ENCODE peak calls at places on chromosome 19, in nine cellular contexts. One of them, this sample, is unnamed.

GRCh38 chr19:18416778-18417249 is 2.4 kb upstream of the SSBP4 start:
- DNase-seq in head of caudate nucleus: peak
- DNase-seq in NCI-H510A treated with DMSO at 0.1 percent for 48 hours: peak
- DNase-seq in effector CD4-positive, alpha-beta T cell: peak
- DNase-seq in CD4-positive, CD25-positive, alpha-beta regulatory T cell: peak
- DNase-seq in GM23248: peak
- DNase-seq in omental fat pad: no peak
- DNase-seq in CD4-positive, alpha-beta T cell: peak
- DNase-seq in AG08395: peak
- DNase-seq in this sample: peak

GRCh38 chr19:45402469-45403070 is 2.3 kb downstream of the PPP1R13L start:
- DNase-seq in head of caudate nucleus: no peak
- DNase-seq in NCI-H510A treated with DMSO at 0.1 percent for 48 hours: no peak
- DNase-seq in effector CD4-positive, alpha-beta T cell: no peak
- DNase-seq in CD4-positive, CD25-positive, alpha-beta regulatory T cell: peak
- DNase-seq in GM23248: peak
- DNase-seq in omental fat pad: no peak
- DNase-seq in CD4-positive, alpha-beta T cell: no peak
- DNase-seq in AG08395: peak
- DNase-seq in this sample: no peak

GRCh38 chr19:1173160-1173844 is 766 bp downstream of the SBNO2 start:
- DNase-seq in head of caudate nucleus: no peak
- DNase-seq in NCI-H510A treated with DMSO at 0.1 percent for 48 hours: no peak
- DNase-seq in effector CD4-positive, alpha-beta T cell: no peak
- DNase-seq in CD4-positive, CD25-positive, alpha-beta regulatory T cell: peak
- DNase-seq in GM23248: peak
- DNase-seq in omental fat pad: no peak
- DNase-seq in CD4-positive, alpha-beta T cell: no peak
- DNase-seq in AG08395: no peak
- DNase-seq in this sample: no peak

GRCh38 chr19:42426643-42427042 is 545 bp downstream of the LIPE start:
- DNase-seq in head of caudate nucleus: no peak
- DNase-seq in NCI-H510A treated with DMSO at 0.1 percent for 48 hours: no peak
- DNase-seq in effector CD4-positive, alpha-beta T cell: no peak
- DNase-seq in CD4-positive, CD25-positive, alpha-beta regulatory T cell: no peak
- DNase-seq in GM23248: no peak
- DNase-seq in omental fat pad: no peak
- DNase-seq in CD4-positive, alpha-beta T cell: no peak
- DNase-seq in AG08395: no peak
- DNase-seq in this sample: no peak

GRCh38 chr19:5805465-5806132 is 732 bp downstream of the NRTN start:
- DNase-seq in head of caudate nucleus: peak
- DNase-seq in NCI-H510A treated with DMSO at 0.1 percent for 48 hours: peak
- DNase-seq in effector CD4-positive, alpha-beta T cell: peak
- DNase-seq in CD4-positive, CD25-positive, alpha-beta regulatory T cell: peak
- DNase-seq in GM23248: peak
- DNase-seq in omental fat pad: no peak
- DNase-seq in CD4-positive, alpha-beta T cell: peak
- DNase-seq in AG08395: peak
- DNase-seq in this sample: peak

GRCh38 chr19:48249502-48250014 is 6.2 kb downstream of the CARD8 start:
- DNase-seq in head of caudate nucleus: no peak
- DNase-seq in NCI-H510A treated with DMSO at 0.1 percent for 48 hours: no peak
- DNase-seq in effector CD4-positive, alpha-beta T cell: peak
- DNase-seq in CD4-positive, CD25-positive, alpha-beta regulatory T cell: peak
- DNase-seq in GM23248: no peak
- DNase-seq in omental fat pad: no peak
- DNase-seq in CD4-positive, alpha-beta T cell: peak
- DNase-seq in AG08395: no peak
- DNase-seq in this sample: no peak

GRCh38 chr19:57438925-57439324 is 3.8 kb downstream of the ZNF749 start:
- DNase-seq in head of caudate nucleus: no peak
- DNase-seq in NCI-H510A treated with DMSO at 0.1 percent for 48 hours: no peak
- DNase-seq in effector CD4-positive, alpha-beta T cell: no peak
- DNase-seq in CD4-positive, CD25-positive, alpha-beta regulatory T cell: no peak
- DNase-seq in GM23248: no peak
- DNase-seq in omental fat pad: no peak
- DNase-seq in CD4-positive, alpha-beta T cell: no peak
- DNase-seq in AG08395: no peak
- DNase-seq in this sample: no peak

GRCh38 chr19:46471116-46471733 is at the start of gene PNMA8A:
- DNase-seq in head of caudate nucleus: peak
- DNase-seq in NCI-H510A treated with DMSO at 0.1 percent for 48 hours: peak
- DNase-seq in effector CD4-positive, alpha-beta T cell: no peak
- DNase-seq in CD4-positive, CD25-positive, alpha-beta regulatory T cell: no peak
- DNase-seq in GM23248: peak
- DNase-seq in omental fat pad: no peak
- DNase-seq in CD4-positive, alpha-beta T cell: no peak
- DNase-seq in AG08395: peak
- DNase-seq in this sample: no peak

GRCh38 chr19:19062454-19063182 is 1.2 kb upstream of the SLC25A42 start:
- DNase-seq in head of caudate nucleus: peak
- DNase-seq in NCI-H510A treated with DMSO at 0.1 percent for 48 hours: peak
- DNase-seq in effector CD4-positive, alpha-beta T cell: no peak
- DNase-seq in CD4-positive, CD25-positive, alpha-beta regulatory T cell: no peak
- DNase-seq in GM23248: peak
- DNase-seq in omental fat pad: no peak
- DNase-seq in CD4-positive, alpha-beta T cell: no peak
- DNase-seq in AG08395: peak
- DNase-seq in this sample: peak

GRCh38 chr19:40592170-40592569 is 9.0 kb upstream of the LTBP4 start:
- DNase-seq in head of caudate nucleus: no peak
- DNase-seq in NCI-H510A treated with DMSO at 0.1 percent for 48 hours: peak
- DNase-seq in effector CD4-positive, alpha-beta T cell: no peak
- DNase-seq in CD4-positive, CD25-positive, alpha-beta regulatory T cell: no peak
- DNase-seq in GM23248: peak
- DNase-seq in omental fat pad: no peak
- DNase-seq in CD4-positive, alpha-beta T cell: no peak
- DNase-seq in AG08395: peak
- DNase-seq in this sample: peak

GRCh38 chr19:33704271-33704670 is 82.5 kb downstream of the CHST8 start:
- DNase-seq in head of caudate nucleus: no peak
- DNase-seq in NCI-H510A treated with DMSO at 0.1 percent for 48 hours: no peak
- DNase-seq in effector CD4-positive, alpha-beta T cell: no peak
- DNase-seq in CD4-positive, CD25-positive, alpha-beta regulatory T cell: no peak
- DNase-seq in GM23248: no peak
- DNase-seq in omental fat pad: no peak
- DNase-seq in CD4-positive, alpha-beta T cell: no peak
- DNase-seq in AG08395: no peak
- DNase-seq in this sample: no peak

GRCh38 chr19:7083076-7083956 is 13.8 kb downstream of the ZNF557 start:
- DNase-seq in head of caudate nucleus: no peak
- DNase-seq in NCI-H510A treated with DMSO at 0.1 percent for 48 hours: no peak
- DNase-seq in effector CD4-positive, alpha-beta T cell: no peak
- DNase-seq in CD4-positive, CD25-positive, alpha-beta regulatory T cell: no peak
- DNase-seq in GM23248: peak
- DNase-seq in omental fat pad: no peak
- DNase-seq in CD4-positive, alpha-beta T cell: no peak
- DNase-seq in AG08395: no peak
- DNase-seq in this sample: peak

GRCh38 chr19:50486823-50487515 is 10.3 kb upstream of the GARIN5A start:
- DNase-seq in head of caudate nucleus: peak
- DNase-seq in NCI-H510A treated with DMSO at 0.1 percent for 48 hours: no peak
- DNase-seq in effector CD4-positive, alpha-beta T cell: peak
- DNase-seq in CD4-positive, CD25-positive, alpha-beta regulatory T cell: no peak
- DNase-seq in GM23248: peak
- DNase-seq in omental fat pad: no peak
- DNase-seq in CD4-positive, alpha-beta T cell: peak
- DNase-seq in AG08395: no peak
- DNase-seq in this sample: peak

GRCh38 chr19:56403261-56403660 is 871 bp upstream of the ZNF583 start:
- DNase-seq in head of caudate nucleus: no peak
- DNase-seq in NCI-H510A treated with DMSO at 0.1 percent for 48 hours: no peak
- DNase-seq in effector CD4-positive, alpha-beta T cell: no peak
- DNase-seq in CD4-positive, CD25-positive, alpha-beta regulatory T cell: no peak
- DNase-seq in GM23248: peak
- DNase-seq in omental fat pad: no peak
- DNase-seq in CD4-positive, alpha-beta T cell: no peak
- DNase-seq in AG08395: no peak
- DNase-seq in this sample: no peak

GRCh38 chr19:48722196-48722708 is 2.7 kb upstream of the MAMSTR start:
- DNase-seq in head of caudate nucleus: no peak
- DNase-seq in NCI-H510A treated with DMSO at 0.1 percent for 48 hours: no peak
- DNase-seq in effector CD4-positive, alpha-beta T cell: no peak
- DNase-seq in CD4-positive, CD25-positive, alpha-beta regulatory T cell: no peak
- DNase-seq in GM23248: no peak
- DNase-seq in omental fat pad: no peak
- DNase-seq in CD4-positive, alpha-beta T cell: no peak
- DNase-seq in AG08395: no peak
- DNase-seq in this sample: no peak

GRCh38 chr19:45569619-45570421 is 14.8 kb downstream of the OPA3 start:
- DNase-seq in head of caudate nucleus: peak
- DNase-seq in NCI-H510A treated with DMSO at 0.1 percent for 48 hours: peak
- DNase-seq in effector CD4-positive, alpha-beta T cell: peak
- DNase-seq in CD4-positive, CD25-positive, alpha-beta regulatory T cell: peak
- DNase-seq in GM23248: peak
- DNase-seq in omental fat pad: no peak
- DNase-seq in CD4-positive, alpha-beta T cell: peak
- DNase-seq in AG08395: peak
- DNase-seq in this sample: peak

GRCh38 chr19:3346677-3347353 is 19.6 kb upstream of the NFIC start:
- DNase-seq in head of caudate nucleus: peak
- DNase-seq in NCI-H510A treated with DMSO at 0.1 percent for 48 hours: no peak
- DNase-seq in effector CD4-positive, alpha-beta T cell: no peak
- DNase-seq in CD4-positive, CD25-positive, alpha-beta regulatory T cell: no peak
- DNase-seq in GM23248: peak
- DNase-seq in omental fat pad: no peak
- DNase-seq in CD4-positive, alpha-beta T cell: no peak
- DNase-seq in AG08395: peak
- DNase-seq in this sample: no peak

GRCh38 chr19:5103812-5104410 is 135.0 kb downstream of the KDM4B start:
- DNase-seq in head of caudate nucleus: no peak
- DNase-seq in NCI-H510A treated with DMSO at 0.1 percent for 48 hours: no peak
- DNase-seq in effector CD4-positive, alpha-beta T cell: no peak
- DNase-seq in CD4-positive, CD25-positive, alpha-beta regulatory T cell: no peak
- DNase-seq in GM23248: no peak
- DNase-seq in omental fat pad: no peak
- DNase-seq in CD4-positive, alpha-beta T cell: no peak
- DNase-seq in AG08395: no peak
- DNase-seq in this sample: no peak

GRCh38 chr19:41325947-41326706 is 16.2 kb downstream of the CCDC97 start:
- DNase-seq in head of caudate nucleus: no peak
- DNase-seq in NCI-H510A treated with DMSO at 0.1 percent for 48 hours: no peak
- DNase-seq in effector CD4-positive, alpha-beta T cell: no peak
- DNase-seq in CD4-positive, CD25-positive, alpha-beta regulatory T cell: no peak
- DNase-seq in GM23248: peak
- DNase-seq in omental fat pad: no peak
- DNase-seq in CD4-positive, alpha-beta T cell: no peak
- DNase-seq in AG08395: peak
- DNase-seq in this sample: peak

GRCh38 chr19:51546650-51547396 is 15.4 kb upstream of the SIGLEC6 start:
- DNase-seq in head of caudate nucleus: no peak
- DNase-seq in NCI-H510A treated with DMSO at 0.1 percent for 48 hours: no peak
- DNase-seq in effector CD4-positive, alpha-beta T cell: no peak
- DNase-seq in CD4-positive, CD25-positive, alpha-beta regulatory T cell: no peak
- DNase-seq in GM23248: peak
- DNase-seq in omental fat pad: no peak
- DNase-seq in CD4-positive, alpha-beta T cell: no peak
- DNase-seq in AG08395: no peak
- DNase-seq in this sample: peak

GRCh38 chr19:41096353-41096752 is 8.1 kb downstream of the CYP2A13 start:
- DNase-seq in head of caudate nucleus: no peak
- DNase-seq in NCI-H510A treated with DMSO at 0.1 percent for 48 hours: no peak
- DNase-seq in effector CD4-positive, alpha-beta T cell: no peak
- DNase-seq in CD4-positive, CD25-positive, alpha-beta regulatory T cell: no peak
- DNase-seq in GM23248: no peak
- DNase-seq in omental fat pad: no peak
- DNase-seq in CD4-positive, alpha-beta T cell: no peak
- DNase-seq in AG08395: no peak
- DNase-seq in this sample: no peak

GRCh38 chr19:17011485-17011884 is 15.1 kb downstream of the CPAMD8 start:
- DNase-seq in head of caudate nucleus: no peak
- DNase-seq in NCI-H510A treated with DMSO at 0.1 percent for 48 hours: no peak
- DNase-seq in effector CD4-positive, alpha-beta T cell: no peak
- DNase-seq in CD4-positive, CD25-positive, alpha-beta regulatory T cell: no peak
- DNase-seq in GM23248: no peak
- DNase-seq in omental fat pad: no peak
- DNase-seq in CD4-positive, alpha-beta T cell: no peak
- DNase-seq in AG08395: no peak
- DNase-seq in this sample: no peak

GRCh38 chr19:6239401-6239844 is 40.4 kb downstream of the MLLT1 start:
- DNase-seq in head of caudate nucleus: no peak
- DNase-seq in NCI-H510A treated with DMSO at 0.1 percent for 48 hours: no peak
- DNase-seq in effector CD4-positive, alpha-beta T cell: no peak
- DNase-seq in CD4-positive, CD25-positive, alpha-beta regulatory T cell: no peak
- DNase-seq in GM23248: peak
- DNase-seq in omental fat pad: no peak
- DNase-seq in CD4-positive, alpha-beta T cell: no peak
- DNase-seq in AG08395: peak
- DNase-seq in this sample: peak

GRCh38 chr19:39325778-39326680 is 5.4 kb upstream of the LRFN1 start:
- DNase-seq in head of caudate nucleus: no peak
- DNase-seq in NCI-H510A treated with DMSO at 0.1 percent for 48 hours: no peak
- DNase-seq in effector CD4-positive, alpha-beta T cell: no peak
- DNase-seq in CD4-positive, CD25-positive, alpha-beta regulatory T cell: no peak
- DNase-seq in GM23248: peak
- DNase-seq in omental fat pad: no peak
- DNase-seq in CD4-positive, alpha-beta T cell: no peak
- DNase-seq in AG08395: peak
- DNase-seq in this sample: peak

GRCh38 chr19:5397804-5398692 is 57.2 kb upstream of the ZNRF4 start:
- DNase-seq in head of caudate nucleus: no peak
- DNase-seq in NCI-H510A treated with DMSO at 0.1 percent for 48 hours: no peak
- DNase-seq in effector CD4-positive, alpha-beta T cell: no peak
- DNase-seq in CD4-positive, CD25-positive, alpha-beta regulatory T cell: no peak
- DNase-seq in GM23248: peak
- DNase-seq in omental fat pad: no peak
- DNase-seq in CD4-positive, alpha-beta T cell: no peak
- DNase-seq in AG08395: no peak
- DNase-seq in this sample: peak

GRCh38 chr19:40724848-40725247 is 7.9 kb downstream of the ITPKC start:
- DNase-seq in head of caudate nucleus: no peak
- DNase-seq in NCI-H510A treated with DMSO at 0.1 percent for 48 hours: no peak
- DNase-seq in effector CD4-positive, alpha-beta T cell: no peak
- DNase-seq in CD4-positive, CD25-positive, alpha-beta regulatory T cell: no peak
- DNase-seq in GM23248: no peak
- DNase-seq in omental fat pad: no peak
- DNase-seq in CD4-positive, alpha-beta T cell: no peak
- DNase-seq in AG08395: no peak
- DNase-seq in this sample: no peak

GRCh38 chr19:53912653-53913052 is 3.6 kb downstream of the CACNG7 start:
- DNase-seq in head of caudate nucleus: peak
- DNase-seq in NCI-H510A treated with DMSO at 0.1 percent for 48 hours: no peak
- DNase-seq in effector CD4-positive, alpha-beta T cell: no peak
- DNase-seq in CD4-positive, CD25-positive, alpha-beta regulatory T cell: no peak
- DNase-seq in GM23248: no peak
- DNase-seq in omental fat pad: no peak
- DNase-seq in CD4-positive, alpha-beta T cell: no peak
- DNase-seq in AG08395: no peak
- DNase-seq in this sample: no peak

GRCh38 chr19:17779281-17779930 is 15.5 kb upstream of the B3GNT3 start:
- DNase-seq in head of caudate nucleus: peak
- DNase-seq in NCI-H510A treated with DMSO at 0.1 percent for 48 hours: no peak
- DNase-seq in effector CD4-positive, alpha-beta T cell: no peak
- DNase-seq in CD4-positive, CD25-positive, alpha-beta regulatory T cell: no peak
- DNase-seq in GM23248: peak
- DNase-seq in omental fat pad: no peak
- DNase-seq in CD4-positive, alpha-beta T cell: no peak
- DNase-seq in AG08395: peak
- DNase-seq in this sample: peak

GRCh38 chr19:17835182-17836006 is 12.4 kb downstream of the JAK3 start:
- DNase-seq in head of caudate nucleus: no peak
- DNase-seq in NCI-H510A treated with DMSO at 0.1 percent for 48 hours: peak
- DNase-seq in effector CD4-positive, alpha-beta T cell: no peak
- DNase-seq in CD4-positive, CD25-positive, alpha-beta regulatory T cell: no peak
- DNase-seq in GM23248: no peak
- DNase-seq in omental fat pad: no peak
- DNase-seq in CD4-positive, alpha-beta T cell: no peak
- DNase-seq in AG08395: no peak
- DNase-seq in this sample: no peak

GRCh38 chr19:32337176-32337808 is 8.1 kb upstream of the ZNF507 start:
- DNase-seq in head of caudate nucleus: no peak
- DNase-seq in NCI-H510A treated with DMSO at 0.1 percent for 48 hours: no peak
- DNase-seq in effector CD4-positive, alpha-beta T cell: no peak
- DNase-seq in CD4-positive, CD25-positive, alpha-beta regulatory T cell: no peak
- DNase-seq in GM23248: peak
- DNase-seq in omental fat pad: no peak
- DNase-seq in CD4-positive, alpha-beta T cell: no peak
- DNase-seq in AG08395: peak
- DNase-seq in this sample: no peak

GRCh38 chr19:54418030-54418929 is 3.0 kb downstream of the TTYH1 start:
- DNase-seq in head of caudate nucleus: peak
- DNase-seq in NCI-H510A treated with DMSO at 0.1 percent for 48 hours: no peak
- DNase-seq in effector CD4-positive, alpha-beta T cell: no peak
- DNase-seq in CD4-positive, CD25-positive, alpha-beta regulatory T cell: no peak
- DNase-seq in GM23248: peak
- DNase-seq in omental fat pad: no peak
- DNase-seq in CD4-positive, alpha-beta T cell: no peak
- DNase-seq in AG08395: peak
- DNase-seq in this sample: no peak

This sample was measured in PC-3.